ENCODE peak calls at places on chromosomes 3 and 15, in six cellular contexts. D, K, R, A, H and P are unnamed samples.

GRCh38 chr3:63948995-63949394 is 36.8 kb upstream of the SCAANT1 start:
- DNase-seq in D (no peak), K (no peak), R (peak), A (no peak), H (no peak), P (no peak)

GRCh38 chr3:129890125-129890524 is 3.4 kb downstream of the TMCC1 start:
- DNase-seq in D (peak), K (no peak), R (no peak), A (no peak), H (no peak), P (no peak)

GRCh38 chr15:75233504-75234190 is 24.5 kb upstream of the GOLGA6C start:
- DNase-seq in D (no peak), K (no peak), R (no peak), A (no peak), H (peak), P (no peak)

GRCh38 chr15:83970290-83970890 is 265.2 kb upstream of the GOLGA6L4 start:
- DNase-seq in D (no peak), K (no peak), R (no peak), A (no peak), H (no peak), P (no peak)

GRCh38 chr3:138038725-138039462 is 28.9 kb downstream of the CLDN18 start:
- DNase-seq in D (no peak), K (no peak), R (no peak), A (no peak), H (no peak), P (no peak)

GRCh38 chr3:98705694-98706093 is 57.4 kb upstream of the ST3GAL6 start:
- DNase-seq in D (no peak), K (no peak), R (peak), A (no peak), H (no peak), P (no peak)

GRCh38 chr3:150737874-150738679 is 24.9 kb downstream of the SIAH2 start:
- DNase-seq in D (no peak), K (no peak), R (no peak), A (no peak), H (peak), P (no peak)

GRCh38 chr15:87863152-87863551 is 393.4 kb downstream of the NTRK3 start:
- DNase-seq in D (no peak), K (no peak), R (no peak), A (no peak), H (no peak), P (no peak)

GRCh38 chr3:65377637-65378036 is 661.1 kb downstream of the MAGI1 start:
- DNase-seq in D (no peak), K (no peak), R (no peak), A (no peak), H (no peak), P (no peak)